ENCODE peak calls at places on chromosomes 7 and 10, in nine cellular contexts. Q, H, S, P, W, A, T, K and B are unnamed samples. For H3K27me3 and H3K36me3, the result is how much of the 10 kb centered on the place peaks cover.

GRCh38 chr10:99888623-99889022 is 106.2 kb downstream of the ABCC2 start:
- DNase-seq in K (no peak), P (no peak), A (peak), S (no peak), W (no peak), T (no peak), Q (no peak), H (no peak), B (peak)

GRCh38 chr7:100119701-100120517 is 475 bp downstream of the CNPY4 start:
- DNase-seq in W (no peak), S (peak), Q (no peak), A (peak), T (no peak), K (peak), H (no peak), P (peak), B (peak)

GRCh38 chr7:69002416-69002815 is 595.9 kb upstream of the AUTS2 start:
- DNase-seq in T (no peak), A (peak), H (no peak), K (no peak), W (no peak), P (no peak), S (no peak), Q (peak), B (no peak)

GRCh38 chr10:34814228-34815173 is 595 bp downstream of the PARD3 start:
- DNase-seq in P (no peak), H (peak), S (peak), T (no peak), W (peak), K (peak), Q (no peak), A (no peak), B (peak)

GRCh38 chr7:608954-609711 is 89.5 kb upstream of the PDGFA start:
- DNase-seq in H (no peak), K (no peak), Q (no peak), P (no peak), A (no peak), W (no peak), S (no peak), T (no peak), B (no peak)

GRCh38 chr7:454356-455109 is 65.1 kb downstream of the PDGFA start:
- DNase-seq in W (no peak), S (no peak), P (no peak), K (no peak), T (no peak), H (no peak), A (no peak), Q (no peak), B (no peak)

GRCh38 chr10:80264081-80265056 is 25.1 kb downstream of the MAT1A start:
- DNase-seq in T (no peak), P (no peak), A (no peak), H (no peak), W (no peak), S (no peak), K (no peak), Q (no peak), B (no peak)

GRCh38 chr7:30979027-30979426 is 15.3 kb downstream of the GHRHR start:
- DNase-seq in P (no peak), W (no peak), S (no peak), A (no peak), T (no peak), H (no peak), Q (no peak), K (no peak), B (no peak)

GRCh38 chr7:83060218-83060617 is 102.5 kb downstream of the PCLO start:
- DNase-seq in P (no peak), A (no peak), Q (no peak), K (no peak), W (no peak), H (peak), S (peak), T (no peak), B (no peak)

GRCh38 chr7:66747385-66748126 is 7.0 kb downstream of the RABGEF1 start:
- DNase-seq in H (no peak), P (no peak), K (no peak), Q (no peak), S (no peak), A (no peak), W (no peak), T (no peak), B (no peak)

DNA sequence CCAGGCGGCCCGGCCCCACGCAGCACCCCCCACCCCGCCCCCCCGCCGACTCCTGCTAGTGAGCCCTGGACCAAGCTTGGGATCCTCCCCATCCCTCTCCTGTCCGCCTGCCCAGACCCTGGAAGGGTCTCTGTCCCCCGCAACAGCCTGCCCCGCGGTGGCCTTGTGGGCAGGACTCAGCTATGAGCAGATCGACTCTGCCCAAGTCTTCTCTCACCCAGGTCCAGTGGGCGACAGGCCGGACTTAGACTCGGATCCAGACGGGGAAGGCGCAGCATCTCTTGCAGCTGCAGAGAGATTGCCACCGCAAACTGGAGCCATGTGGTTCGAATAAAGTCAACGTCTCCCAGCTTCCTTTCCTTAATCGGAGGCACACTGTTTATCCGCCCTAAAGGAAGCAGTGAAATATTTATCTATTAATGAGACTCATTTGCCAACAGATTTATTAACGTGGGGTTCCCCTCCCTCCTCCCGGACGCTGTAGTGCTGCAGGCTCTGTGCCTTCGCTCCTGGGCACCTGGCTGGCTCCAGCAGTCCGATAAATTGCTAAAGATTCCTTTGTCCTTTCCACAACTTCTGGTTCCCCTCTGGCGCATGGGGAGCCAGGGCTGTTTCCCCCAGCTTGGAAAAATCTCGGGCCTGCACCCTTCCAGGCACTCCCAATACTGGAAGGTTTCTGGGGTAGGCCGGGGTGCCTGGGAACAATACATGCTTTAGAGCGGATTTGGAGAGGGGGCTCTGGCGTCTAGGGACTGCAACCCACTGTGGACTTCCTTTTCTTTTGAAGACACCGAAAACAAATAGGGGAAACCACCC is 634 bp upstream of the HOXA7 start:
- DNase-seq in S (no peak), H (peak), A (no peak), Q (no peak), P (no peak), K (peak), W (no peak), T (no peak), B (no peak)
- H3K4me3 ChIP-seq in S (peak), H (no peak), A (no peak), Q (peak), P (no peak), K (peak), W (no peak), T (peak), B (peak)

DNA sequence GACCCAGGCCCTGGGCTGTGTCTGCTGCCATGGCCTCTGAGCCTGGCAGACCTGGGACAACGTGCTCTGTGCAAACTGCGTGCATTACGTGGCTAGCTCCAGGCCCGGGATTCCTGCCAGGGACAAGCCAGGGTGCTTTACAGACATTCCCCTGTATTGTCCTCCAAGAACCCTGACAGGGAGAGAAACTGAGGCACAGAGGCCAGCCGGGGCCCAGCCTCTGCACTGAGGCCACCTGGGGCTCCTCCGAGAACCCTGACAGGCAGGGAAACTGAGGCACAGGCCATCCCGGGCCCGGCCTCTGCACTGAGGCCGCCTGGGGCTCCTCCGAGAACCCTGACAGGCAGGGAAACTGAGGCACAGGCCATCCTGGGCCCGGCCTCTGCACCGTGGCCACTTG is 64.9 kb downstream of the CFAP46 start:
- DNase-seq in S (no peak), H (no peak), K (no peak), P (no peak), T (no peak), A (no peak), Q (no peak), W (no peak), B (no peak)
- H3K27me3 ChIP-seq in S (half or more), H (under half), K (under half), P (under half), T (under half), A (under half), Q (under half), W (under half), B (under half)

DNA sequence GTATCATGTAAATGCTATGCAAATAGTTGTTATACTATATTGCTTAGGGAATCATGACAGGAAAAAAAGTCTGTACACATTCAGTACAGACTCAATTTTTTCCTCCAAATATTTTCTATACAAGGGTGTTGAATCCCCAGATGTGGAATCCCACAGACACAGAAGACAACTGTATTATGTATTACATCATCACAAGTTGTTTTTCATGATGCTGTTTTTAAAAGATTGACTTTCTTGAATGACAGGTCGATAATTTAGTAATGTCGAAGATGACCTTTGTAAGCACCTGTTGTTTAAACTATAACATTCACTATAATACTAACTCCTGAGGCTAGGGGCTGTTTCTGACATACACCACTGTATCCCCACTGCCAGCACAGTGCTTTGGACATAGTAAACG is 143.5 kb downstream of the MLLT10 start:
- DNase-seq in Q (no peak), A (no peak), K (no peak), T (no peak), W (no peak), P (no peak), H (no peak), S (no peak), B (no peak)
- H3K36me3 ChIP-seq in Q (under half), A (under half), K (under half), T (under half), W (under half), P (under half), H (under half), S (under half), B (under half)

GRCh38 chr7:22147113-22147512 is 201.4 kb upstream of the CDCA7L start:
- DNase-seq in T (no peak), K (no peak), P (no peak), H (no peak), Q (no peak), W (no peak), A (no peak), S (no peak), B (no peak)
- H3K4me3 ChIP-seq in T (no peak), K (peak), P (no peak), H (no peak), Q (no peak), W (no peak), A (no peak), S (no peak), B (no peak)

GRCh38 chr7:151201344-151201743 is 8.9 kb downstream of the H2BK1 start:
- DNase-seq in W (no peak), K (no peak), S (no peak), T (no peak), P (no peak), A (no peak), H (no peak), Q (no peak), B (no peak)

GRCh38 chr7:151195616-151196450 is 8.8 kb upstream of the ASB10 start:
- DNase-seq in P (no peak), K (no peak), T (no peak), H (no peak), A (no peak), Q (no peak), S (no peak), W (no peak), B (no peak)

GRCh38 chr7:151194188-151194587 is 7.1 kb upstream of the ASB10 start:
- DNase-seq in H (no peak), T (no peak), A (no peak), W (no peak), K (no peak), P (no peak), Q (no peak), S (no peak), B (no peak)

GRCh38 chr7:151199196-151199874 is 11.0 kb downstream of the H2BK1 start:
- DNase-seq in T (no peak), Q (no peak), W (no peak), H (no peak), A (no peak), P (no peak), K (no peak), S (no peak), B (no peak)

GRCh38 chr7:151197932-151198331 is 10.9 kb upstream of the ASB10 start:
- DNase-seq in A (no peak), Q (no peak), P (no peak), H (no peak), K (no peak), T (no peak), S (no peak), W (no peak), B (no peak)
- H3K27me3 ChIP-seq in A (under half), Q (half or more), P (under half), H (under half), K (under half), T (under half), S (half or more), W (under half), B (under half)